ENCODE peak calls at places on chromosomes 13 and 19, in eight cellular contexts. G, T, E, R, F, S, L and V are unnamed samples.

GRCh38 chr19:44903216-44903601 is 2.4 kb upstream of the APOE start:
- DNase-seq in G (no peak), T (no peak), E (no peak), R (no peak), F (no peak), S (no peak), L (no peak), V (no peak)

GRCh38 chr19:6773323-6773931 is 919 bp downstream of the VAV1 start:
- DNase-seq in G (no peak), T (no peak), E (no peak), R (no peak), F (no peak), S (peak), L (no peak), V (peak)

GRCh38 chr13:111503905-111504695 is 183.7 kb downstream of the TEX29 start:
- DNase-seq in G (peak), T (no peak), E (no peak), R (no peak), F (no peak), S (peak), L (no peak), V (no peak)

GRCh38 chr13:62123409-62123808 is 707.8 kb upstream of the PCDH20 start:
- DNase-seq in G (no peak), T (no peak), E (no peak), R (no peak), F (no peak), S (no peak), L (no peak), V (no peak)

GRCh38 chr13:80436571-80437169 is 95.7 kb upstream of the SPRY2 start:
- DNase-seq in G (no peak), T (no peak), E (no peak), R (no peak), F (peak), S (no peak), L (no peak), V (no peak)

GRCh38 chr19:35262101-35262761 is 6.5 kb upstream of the USF2 start:
- DNase-seq in G (peak), T (no peak), E (no peak), R (no peak), F (no peak), S (peak), L (no peak), V (no peak)

GRCh38 chr19:35790981-35791813 is 15.8 kb downstream of the ARHGAP33 start:
- DNase-seq in G (no peak), T (no peak), E (no peak), R (no peak), F (no peak), S (no peak), L (no peak), V (no peak)

GRCh38 chr13:78121001-78121400 is 202.4 kb upstream of the EDNRB start:
- DNase-seq in G (no peak), T (no peak), E (no peak), R (no peak), F (no peak), S (no peak), L (no peak), V (no peak)

GRCh38 chr13:33123066-33123940 is 107.1 kb downstream of the KL start:
- DNase-seq in G (no peak), T (no peak), E (no peak), R (no peak), F (no peak), S (no peak), L (no peak), V (no peak)

DNA sequence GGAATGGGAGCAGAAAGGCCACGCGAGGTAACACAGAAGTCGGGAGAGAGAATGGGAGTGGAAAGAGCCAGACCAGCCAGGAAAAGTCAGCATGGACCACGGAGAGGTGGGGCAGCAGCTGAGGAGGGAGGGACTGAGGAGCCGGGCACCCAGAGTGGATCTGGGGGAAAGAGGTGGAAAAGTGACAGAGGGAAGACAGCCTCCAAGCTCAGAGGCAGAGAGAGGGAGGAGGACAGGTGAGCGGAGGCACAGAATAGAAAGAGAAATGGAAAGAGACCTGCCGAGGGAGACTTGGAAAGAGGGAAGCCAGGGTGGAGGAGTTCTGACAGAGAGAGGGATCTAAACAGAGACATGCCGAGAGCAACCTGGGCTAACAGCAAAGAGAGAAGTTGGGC is 1.6 kb downstream of the GRIK5 start:
- DNase-seq in G (no peak), T (no peak), E (no peak), R (no peak), F (no peak), S (no peak), L (no peak), V (no peak)
- H3K4me3 ChIP-seq in G (peak), T (no peak), E (peak), R (no peak), F (no peak), S (peak), L (no peak), V (no peak)

DNA sequence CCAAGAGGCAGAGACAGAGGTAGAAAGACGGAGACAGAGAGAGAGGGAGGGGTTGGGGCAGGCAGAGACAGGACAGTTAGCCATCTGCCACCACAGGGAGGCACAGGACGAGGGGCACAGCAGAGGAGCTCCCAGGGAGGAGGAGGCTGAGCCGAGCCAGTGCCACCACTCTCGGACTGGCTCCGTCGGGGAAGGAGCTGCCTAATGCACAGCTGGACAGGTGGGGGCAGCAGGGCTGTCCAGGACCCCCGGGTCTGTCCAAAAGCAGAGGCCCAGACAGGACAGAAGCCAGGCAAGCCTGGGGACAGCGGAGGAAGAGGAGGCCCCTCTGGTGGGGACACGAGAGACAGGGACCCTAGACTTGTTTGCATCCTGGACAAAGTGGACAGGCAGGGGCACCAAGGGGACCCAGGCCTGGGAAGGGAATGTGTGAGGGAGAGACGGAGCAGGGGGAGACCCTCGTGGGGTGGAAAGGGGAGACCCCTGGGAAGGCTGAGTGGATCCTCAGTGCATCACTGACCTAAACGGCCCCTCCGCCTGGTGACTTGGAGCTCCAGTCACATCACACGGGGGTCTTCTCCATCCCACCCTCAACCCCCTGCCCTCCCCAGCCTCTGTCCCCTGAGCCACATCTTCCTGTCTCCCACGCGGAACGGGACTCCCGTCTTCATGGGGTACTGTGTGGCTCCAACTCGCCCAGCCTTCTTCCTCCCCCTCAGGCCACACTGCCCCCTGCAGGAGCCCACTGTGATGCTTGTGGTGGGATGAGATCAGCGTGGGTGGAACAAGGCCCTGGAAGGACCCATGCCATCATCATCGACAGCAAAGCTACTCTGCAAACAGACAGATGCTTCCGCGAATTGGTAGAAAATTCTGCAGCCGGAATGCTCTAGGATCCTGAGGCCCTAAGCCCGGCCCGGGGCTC is 889 bp downstream of the F10 start:
- DNase-seq in G (peak), T (no peak), E (no peak), R (no peak), F (no peak), S (no peak), L (no peak), V (no peak)
- H3K4me3 ChIP-seq in G (peak), T (peak), E (no peak), R (no peak), F (no peak), S (peak), L (no peak), V (peak)

DNA sequence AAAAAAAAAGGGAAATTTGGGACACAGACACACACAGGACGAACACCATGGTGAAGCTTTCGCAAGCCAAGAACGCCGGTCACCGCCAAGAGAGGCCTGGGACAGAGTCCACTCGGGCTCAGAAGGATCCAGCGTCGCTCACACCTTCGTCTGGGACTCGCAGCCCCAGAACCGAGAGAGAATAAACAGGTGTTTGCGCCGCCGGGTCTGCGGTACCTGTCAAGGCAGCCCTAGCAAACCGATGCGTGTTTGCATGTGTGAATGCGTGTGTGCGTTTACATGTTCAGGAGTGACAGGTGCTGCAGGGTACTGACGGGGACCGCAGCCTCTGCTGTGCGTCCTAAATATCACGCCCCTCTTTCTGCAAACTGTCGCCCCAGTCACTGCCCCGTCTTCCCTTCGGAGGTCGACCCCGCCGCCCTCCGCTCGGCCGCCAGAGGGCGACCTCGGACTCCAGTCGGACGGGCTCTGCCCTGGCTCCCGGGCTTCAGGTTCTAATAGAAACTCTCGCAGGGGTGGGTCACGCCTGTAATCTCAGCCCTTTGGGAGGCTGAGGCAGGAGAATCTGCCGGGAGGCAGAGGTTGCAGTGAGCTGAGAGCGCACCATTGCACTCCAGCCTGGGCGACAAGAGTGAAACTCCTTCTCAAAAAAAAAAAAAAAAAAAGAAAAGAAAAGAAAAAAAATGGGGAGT is 11.8 kb upstream of the CSNK1G2 start:
- DNase-seq in G (peak), T (peak), E (no peak), R (peak), F (peak), S (peak), L (peak), V (peak)
- H3K4me3 ChIP-seq in G (peak), T (peak), E (no peak), R (peak), F (peak), S (peak), L (peak), V (no peak)

DNA sequence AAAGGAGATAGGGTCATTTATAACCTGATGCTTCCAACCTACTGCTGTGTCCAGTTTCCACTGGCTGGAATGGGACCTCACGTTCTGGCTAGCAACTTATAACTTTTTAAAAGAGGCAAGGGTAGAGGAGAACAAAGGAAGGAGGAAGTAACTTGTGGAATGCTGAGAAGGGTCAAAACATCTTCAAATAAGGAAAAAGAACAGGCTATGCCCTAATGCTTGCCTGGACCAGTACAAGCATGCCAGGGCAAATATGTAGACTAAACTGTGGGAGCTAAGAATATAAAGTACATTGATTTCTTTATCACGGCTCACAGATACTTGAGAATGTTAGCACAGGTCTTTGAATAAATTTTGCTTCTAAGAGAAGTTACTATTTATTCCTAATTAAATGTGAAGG is 1.5 kb upstream of the ZNF561 start:
- DNase-seq in G (no peak), T (no peak), E (no peak), R (no peak), F (no peak), S (no peak), L (peak), V (no peak)
- H3K4me3 ChIP-seq in G (no peak), T (no peak), E (no peak), R (no peak), F (no peak), S (no peak), L (no peak), V (no peak)

DNA sequence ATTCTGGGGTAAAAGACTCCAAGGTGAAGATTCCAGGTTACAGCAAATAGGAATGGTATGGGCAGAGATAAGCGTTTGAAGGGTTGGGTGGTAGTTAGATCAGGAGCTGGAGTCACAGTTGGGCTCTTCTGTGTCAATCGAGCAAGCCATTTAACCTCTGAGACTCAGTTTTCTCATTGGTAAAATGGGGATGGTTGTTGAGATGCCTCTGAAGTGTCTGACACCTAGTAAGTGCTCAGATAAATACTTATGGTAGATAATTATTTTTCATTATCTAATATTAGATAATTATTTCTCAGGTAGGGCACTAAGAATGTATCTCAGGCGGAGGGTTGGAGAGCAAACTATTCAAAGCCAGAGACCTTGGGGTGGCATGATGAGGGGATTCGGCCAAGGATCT is 7.8 kb downstream of the LTBP4 start:
- DNase-seq in G (no peak), T (no peak), E (no peak), R (no peak), F (no peak), S (no peak), L (no peak), V (no peak)
- H3K4me3 ChIP-seq in G (peak), T (peak), E (no peak), R (peak), F (no peak), S (peak), L (no peak), V (no peak)

DNA sequence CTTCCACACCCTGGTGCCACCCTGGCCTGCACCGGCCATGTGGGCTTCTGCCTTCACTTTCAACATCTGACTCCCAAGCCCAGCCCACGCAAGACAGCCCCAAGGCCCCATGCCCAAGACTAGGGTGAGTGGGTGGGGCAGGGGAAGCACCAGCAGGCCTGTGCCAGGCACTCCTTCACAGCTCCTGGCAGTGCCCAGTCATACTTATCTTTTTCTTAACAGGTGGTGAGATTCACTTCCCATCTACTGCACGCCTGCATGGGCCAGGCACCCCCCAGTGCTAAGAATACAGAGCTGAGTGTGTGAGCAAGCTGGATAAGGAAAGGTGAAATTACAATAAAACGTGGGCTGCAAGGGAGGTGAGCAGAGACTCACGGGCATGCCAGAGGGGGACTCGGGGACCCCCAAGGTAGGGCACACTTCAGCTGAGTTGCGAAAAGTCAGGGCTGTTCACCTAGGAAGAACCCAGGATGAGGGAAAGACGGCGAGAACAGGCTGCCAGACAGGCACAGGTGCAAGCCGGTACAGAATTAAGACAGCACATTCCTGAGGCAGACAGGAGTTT is 55.6 kb downstream of the COL4A1 start:
- DNase-seq in G (no peak), T (no peak), E (no peak), R (no peak), F (no peak), S (no peak), L (no peak), V (peak)
- H3K4me3 ChIP-seq in G (no peak), T (no peak), E (no peak), R (no peak), F (no peak), S (no peak), L (no peak), V (no peak)

DNA sequence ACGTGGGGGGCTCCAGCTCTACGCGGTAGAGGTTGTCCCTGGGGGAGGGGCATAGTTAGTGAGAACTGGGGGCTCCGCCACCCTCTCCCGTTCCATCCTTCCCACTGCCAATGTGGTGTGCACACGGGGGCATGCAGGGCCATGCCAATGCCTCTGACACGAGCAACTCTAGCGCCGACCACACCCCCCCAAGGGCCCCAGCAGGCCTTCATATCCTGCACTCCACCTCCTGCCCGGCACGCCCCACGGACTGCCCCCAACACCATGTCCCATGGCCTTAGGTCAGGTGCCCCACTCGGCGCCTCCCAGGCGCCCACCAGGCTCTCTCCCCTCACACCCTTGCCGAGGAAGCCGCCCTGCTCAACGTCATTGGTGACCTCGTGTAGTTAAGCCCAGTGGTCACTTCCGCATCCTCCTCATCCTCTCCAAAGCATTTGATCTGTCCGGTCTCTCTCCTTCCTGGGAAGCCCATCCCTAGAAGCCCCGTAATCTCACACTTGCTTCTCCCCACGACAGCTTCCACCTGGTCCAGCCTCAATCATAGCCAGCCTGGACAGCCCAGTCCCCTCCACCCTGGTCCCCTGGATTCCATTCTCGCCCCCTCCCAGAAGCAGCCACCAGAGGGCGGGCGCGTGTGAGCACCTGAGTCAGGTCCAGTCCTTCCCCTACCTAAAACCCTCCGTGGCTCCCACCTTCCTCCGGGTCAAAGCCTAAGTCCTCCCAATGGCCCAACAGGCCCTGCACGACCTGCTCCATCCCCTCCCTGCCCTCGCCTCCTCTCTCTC is 2.1 kb downstream of the SEMA6B start:
- DNase-seq in G (no peak), T (no peak), E (no peak), R (no peak), F (no peak), S (no peak), L (no peak), V (no peak)
- H3K4me3 ChIP-seq in G (peak), T (no peak), E (no peak), R (no peak), F (no peak), S (peak), L (no peak), V (peak)

GRCh38 chr19:50315773-50316448 is 13.3 kb downstream of the KCNC3 start:
- DNase-seq in G (no peak), T (no peak), E (no peak), R (peak), F (no peak), S (no peak), L (no peak), V (no peak)
- H3K4me3 ChIP-seq in G (peak), T (no peak), E (no peak), R (peak), F (no peak), S (no peak), L (no peak), V (no peak)

GRCh38 chr13:91216928-91217700 is 130.4 kb upstream of the MIR17HG start:
- DNase-seq in G (no peak), T (no peak), E (no peak), R (no peak), F (no peak), S (no peak), L (no peak), V (no peak)

GRCh38 chr13:91220872-91221271 is 126.6 kb upstream of the MIR17HG start:
- DNase-seq in G (no peak), T (no peak), E (no peak), R (no peak), F (no peak), S (no peak), L (no peak), V (no peak)
- H3K4me3 ChIP-seq in G (no peak), T (no peak), E (no peak), R (no peak), F (no peak), S (no peak), L (no peak), V (no peak)

GRCh38 chr19:53101518-53101917 is 1.7 kb downstream of the ZNF160 start:
- DNase-seq in G (no peak), T (no peak), E (no peak), R (no peak), F (no peak), S (no peak), L (no peak), V (no peak)
- H3K4me3 ChIP-seq in G (peak), T (no peak), E (no peak), R (no peak), F (no peak), S (no peak), L (no peak), V (no peak)